ENCODE peak calls at places on chromosomes 5 and 9, in nine cellular contexts. B, U, Z, O, R, G, V, L and T are unnamed samples.

GRCh38 chr5:73796164-73797141 is 170.5 kb downstream of the ARHGEF28 start:
- DNase-seq in B (peak; percentile 71), G (no peak), Z (peak; percentile 96), V (peak; percentile 88), O (no peak), U (no peak), R (peak; percentile 14), L (peak; percentile 12), T (no peak)

GRCh38 chr9:135454737-135455136 is 24.8 kb upstream of the PPP1R26 start:
- DNase-seq in G (no peak), O (no peak), B (no peak), L (no peak), U (no peak), Z (no peak), V (no peak), R (no peak), T (no peak)

GRCh38 chr5:65588694-65589093 is 25.6 kb downstream of the PPWD1 start:
- DNase-seq in O (no peak), Z (no peak), V (no peak), B (no peak), G (no peak), U (no peak), L (no peak), R (no peak), T (no peak)

GRCh38 chr9:90870646-90871326 is 69.2 kb downstream of the SYK start:
- DNase-seq in O (no peak), B (peak; percentile 23), G (peak; percentile 28), R (peak; percentile 51), U (peak; percentile 18), V (peak; percentile 30), L (peak; percentile 57), Z (peak; percentile 37), T (peak; percentile 22)

GRCh38 chr9:6564370-6564769 is 81.2 kb downstream of the GLDC start:
- DNase-seq in B (no peak), V (no peak), O (no peak), U (no peak), L (peak; percentile 15), G (no peak), Z (no peak), R (no peak), T (no peak)

GRCh38 chr9:78396087-78396486 is 99.2 kb downstream of the PSAT1 start:
- DNase-seq in R (no peak), Z (no peak), B (no peak), L (no peak), U (no peak), V (no peak), O (no peak), G (no peak), T (no peak)

GRCh38 chr9:113949206-113950078 is 73.3 kb downstream of the ZNF618 start:
- DNase-seq in U (no peak), L (no peak), B (no peak), G (no peak), Z (no peak), R (no peak), O (no peak), V (no peak), T (no peak)

GRCh38 chr9:137666505-137666809 is 47.7 kb downstream of the EHMT1 start:
- DNase-seq in L (no peak), B (no peak), Z (no peak), R (no peak), G (no peak), U (no peak), V (no peak), O (no peak), T (no peak)

GRCh38 chr9:80204054-80204453 is 632.3 kb downstream of the TLE4 start:
- DNase-seq in U (no peak), B (peak; percentile 6), Z (no peak), L (no peak), V (no peak), G (no peak), R (no peak), O (no peak), T (no peak)

GRCh38 chr5:151037561-151038291 is 17.3 kb downstream of the GPX3 start:
- DNase-seq in B (peak; percentile 87), V (peak; percentile 68), Z (no peak), O (no peak), G (no peak), L (no peak), R (no peak), U (no peak), T (no peak)

GRCh38 chr5:154713615-154714125 is 41.5 kb upstream of the LARP1 start:
- DNase-seq in O (no peak), V (no peak), G (no peak), R (no peak), U (no peak), L (no peak), B (peak; percentile 18), Z (no peak), T (no peak)

GRCh38 chr5:1888541-1889251 is 6.0 kb upstream of the IRX4 start:
- DNase-seq in G (no peak), Z (no peak), U (no peak), V (no peak), O (no peak), L (no peak), B (no peak), R (no peak), T (no peak)

GRCh38 chr9:37333288-37333687 is 89.2 kb upstream of the GRHPR start:
- DNase-seq in R (no peak), L (no peak), V (no peak), Z (no peak), O (no peak), U (no peak), G (no peak), B (no peak), T (no peak)

GRCh38 chr9:133716564-133717112 is 21.5 kb downstream of the SARDH start:
- DNase-seq in L (no peak), O (no peak), Z (no peak), R (no peak), V (peak; percentile 27), U (no peak), B (no peak), G (no peak), T (no peak)

GRCh38 chr9:127723450-127723849 is 7.6 kb downstream of the TTC16 start:
- DNase-seq in V (peak; percentile 70), B (peak; percentile 56), L (no peak), U (no peak), R (no peak), G (no peak), Z (no peak), O (no peak), T (no peak)

GRCh38 chr9:14909631-14910177 is 524 bp downstream of the FREM1 start:
- DNase-seq in G (no peak), L (no peak), V (no peak), R (no peak), B (no peak), O (no peak), Z (no peak), U (no peak), T (no peak)

GRCh38 chr5:33441241-33441844 is 578 bp downstream of the TARS1 start:
- DNase-seq in V (peak; percentile 76), L (peak; percentile 81), B (no peak), G (peak; percentile 4), O (peak; percentile 31), Z (peak; percentile 86), U (no peak), R (peak; percentile 9), T (no peak)

GRCh38 chr5:34915856-34916192 is 313 bp downstream of the BRIX1 start:
- DNase-seq in U (no peak), R (no peak), L (no peak), O (no peak), V (no peak), G (no peak), B (no peak), Z (no peak), T (no peak)

GRCh38 chr9:89104821-89105220 is 73.8 kb downstream of the SHC3 start:
- DNase-seq in B (no peak), L (no peak), Z (no peak), R (no peak), O (no peak), V (no peak), G (no peak), U (no peak), T (no peak)

GRCh38 chr5:17238521-17239041 is 21.1 kb downstream of the BASP1 start:
- DNase-seq in G (no peak), V (peak; percentile 48), R (no peak), O (no peak), Z (no peak), U (no peak), L (no peak), B (peak; percentile 43), T (no peak)

GRCh38 chr5:67817652-67818051 is 397.9 kb upstream of the PIK3R1 start:
- DNase-seq in B (no peak), Z (no peak), U (no peak), V (no peak), R (no peak), G (no peak), L (no peak), O (no peak), T (no peak)

GRCh38 chr9:88523056-88523455 is 11.9 kb upstream of the NXNL2 start:
- DNase-seq in R (no peak), B (peak; percentile 76), G (no peak), Z (no peak), O (no peak), V (peak; percentile 47), U (no peak), L (no peak), T (no peak)

GRCh38 chr5:73638344-73639095 is 12.5 kb downstream of the ARHGEF28 start:
- DNase-seq in R (no peak), V (peak; percentile 74), L (no peak), U (no peak), G (no peak), Z (peak; percentile 33), B (peak; percentile 21), O (no peak), T (no peak)

GRCh38 chr9:97293207-97293721 is 14.2 kb upstream of the CCDC180 start:
- DNase-seq in G (no peak), B (peak; percentile 21), O (no peak), V (peak; percentile 96), L (peak; percentile 4), Z (no peak), U (no peak), R (no peak), T (no peak)

GRCh38 chr9:120257483-120257882 is 322.5 kb downstream of the CDK5RAP2 start:
- DNase-seq in B (no peak), G (no peak), R (no peak), O (no peak), V (peak; percentile 63), U (no peak), Z (no peak), L (no peak), T (no peak)

GRCh38 chr9:336039-336438 is 121.4 kb downstream of the DOCK8 start:
- DNase-seq in R (no peak), B (no peak), O (no peak), U (no peak), Z (peak; percentile 21), V (no peak), G (no peak), L (no peak), T (no peak)

GRCh38 chr5:8644377-8644776 is 775.4 kb downstream of the MTRR start:
- DNase-seq in L (no peak), G (no peak), R (no peak), Z (no peak), O (no peak), B (no peak), V (no peak), U (no peak), T (no peak)

GRCh38 chr5:86909461-86909881 is 291.7 kb downstream of the COX7C start:
- DNase-seq in Z (peak; percentile 67), O (no peak), G (no peak), B (no peak), L (peak; percentile 5), V (peak; percentile 58), U (no peak), R (no peak), T (no peak)

GRCh38 chr5:69010443-69010842 is 83.4 kb upstream of the SLC30A5 start:
- DNase-seq in L (no peak), B (no peak), O (no peak), Z (no peak), G (no peak), U (no peak), V (no peak), R (no peak), T (no peak)

GRCh38 chr5:157745041-157745456 is 1.5 kb downstream of the LSM11 start:
- DNase-seq in B (no peak), V (no peak), L (no peak), Z (no peak), O (no peak), U (no peak), R (no peak), G (no peak), T (no peak)

GRCh38 chr5:52947851-52948250 is 41.3 kb upstream of the ITGA2 start:
- DNase-seq in O (no peak), R (no peak), U (no peak), G (no peak), Z (no peak), B (no peak), L (no peak), V (peak; percentile 11), T (no peak)